ENCODE peak calls at places on chromosomes 11 and 22, in nine cellular contexts. One of them, this sample, is unnamed.

GRCh38 chr11:46553746-46554204 is 40.0 kb downstream of the AMBRA1 start:
- DNase-seq in cardiac muscle cell: no peak
- DNase-seq in uterus: no peak
- DNase-seq in mammary epithelial cell: peak; percentile 59
- DNase-seq in glomerular endothelial cell: peak; percentile 67
- DNase-seq in RKO: peak; percentile 77
- DNase-seq in left colon: no peak
- DNase-seq in AG09309: no peak
- DNase-seq in cardiac fibroblast: no peak
- DNase-seq in this sample: no peak

GRCh38 chr11:100563541-100564280 is 123.4 kb upstream of the ARHGAP42 start:
- DNase-seq in cardiac muscle cell: no peak
- DNase-seq in uterus: no peak
- DNase-seq in mammary epithelial cell: peak; percentile 3
- DNase-seq in glomerular endothelial cell: no peak
- DNase-seq in RKO: no peak
- DNase-seq in left colon: no peak
- DNase-seq in AG09309: peak; percentile 21
- DNase-seq in cardiac fibroblast: no peak
- DNase-seq in this sample: no peak

GRCh38 chr22:38469306-38469781 is 1.4 kb downstream of the KDELR3 start:
- DNase-seq in cardiac muscle cell: no peak
- DNase-seq in uterus: no peak
- DNase-seq in mammary epithelial cell: no peak
- DNase-seq in glomerular endothelial cell: no peak
- DNase-seq in RKO: no peak
- DNase-seq in left colon: no peak
- DNase-seq in AG09309: no peak
- DNase-seq in cardiac fibroblast: no peak
- DNase-seq in this sample: no peak

GRCh38 chr11:95816037-95816436 is 25.7 kb downstream of the CEP57 start:
- DNase-seq in cardiac muscle cell: no peak
- DNase-seq in uterus: no peak
- DNase-seq in mammary epithelial cell: no peak
- DNase-seq in glomerular endothelial cell: no peak
- DNase-seq in RKO: no peak
- DNase-seq in left colon: no peak
- DNase-seq in AG09309: no peak
- DNase-seq in cardiac fibroblast: no peak
- DNase-seq in this sample: no peak

GRCh38 chr11:102197759-102198158 is 87.5 kb downstream of the YAP1 start:
- DNase-seq in cardiac muscle cell: no peak
- DNase-seq in uterus: no peak
- DNase-seq in mammary epithelial cell: peak; percentile 48
- DNase-seq in glomerular endothelial cell: no peak
- DNase-seq in RKO: no peak
- DNase-seq in left colon: no peak
- DNase-seq in AG09309: no peak
- DNase-seq in cardiac fibroblast: no peak
- DNase-seq in this sample: no peak

GRCh38 chr22:32836286-32836859 is 34.9 kb downstream of the TIMP3 start:
- DNase-seq in cardiac muscle cell: no peak
- DNase-seq in uterus: no peak
- DNase-seq in mammary epithelial cell: no peak
- DNase-seq in glomerular endothelial cell: no peak
- DNase-seq in RKO: peak; percentile 40
- DNase-seq in left colon: no peak
- DNase-seq in AG09309: no peak
- DNase-seq in cardiac fibroblast: peak; percentile 35
- DNase-seq in this sample: peak; percentile 18

GRCh38 chr11:4480577-4481539 is 1.6 kb upstream of the OR52K1 start:
- DNase-seq in cardiac muscle cell: no peak
- DNase-seq in uterus: no peak
- DNase-seq in mammary epithelial cell: peak; percentile 77
- DNase-seq in glomerular endothelial cell: peak; percentile 10
- DNase-seq in RKO: peak; percentile 50
- DNase-seq in left colon: no peak
- DNase-seq in AG09309: no peak
- DNase-seq in cardiac fibroblast: no peak
- DNase-seq in this sample: peak; percentile 14

GRCh38 chr11:3105791-3106735 is 48.8 kb upstream of the CARS1 start:
- DNase-seq in cardiac muscle cell: no peak
- DNase-seq in uterus: no peak
- DNase-seq in mammary epithelial cell: no peak
- DNase-seq in glomerular endothelial cell: no peak
- DNase-seq in RKO: no peak
- DNase-seq in left colon: no peak
- DNase-seq in AG09309: no peak
- DNase-seq in cardiac fibroblast: no peak
- DNase-seq in this sample: no peak

GRCh38 chr22:49047461-49047860 is 780.2 kb downstream of the BRD1 start:
- DNase-seq in cardiac muscle cell: no peak
- DNase-seq in uterus: no peak
- DNase-seq in mammary epithelial cell: no peak
- DNase-seq in glomerular endothelial cell: no peak
- DNase-seq in RKO: no peak
- DNase-seq in left colon: no peak
- DNase-seq in AG09309: no peak
- DNase-seq in cardiac fibroblast: no peak
- DNase-seq in this sample: peak; percentile 71

GRCh38 chr22:46149493-46149997 is 781 bp upstream of the PPARA start:
- DNase-seq in cardiac muscle cell: peak; percentile 62
- DNase-seq in uterus: peak; percentile 55
- DNase-seq in mammary epithelial cell: no peak
- DNase-seq in glomerular endothelial cell: no peak
- DNase-seq in RKO: no peak
- DNase-seq in left colon: peak; percentile 84
- DNase-seq in AG09309: no peak
- DNase-seq in cardiac fibroblast: peak; percentile 38
- DNase-seq in this sample: peak; percentile 39

GRCh38 chr11:2767751-2768150 is 68.0 kb upstream of the KCNQ1OT1 start:
- DNase-seq in cardiac muscle cell: no peak
- DNase-seq in uterus: no peak
- DNase-seq in mammary epithelial cell: no peak
- DNase-seq in glomerular endothelial cell: no peak
- DNase-seq in RKO: no peak
- DNase-seq in left colon: no peak
- DNase-seq in AG09309: no peak
- DNase-seq in cardiac fibroblast: no peak
- DNase-seq in this sample: no peak

This sample was measured in SW480.